ENCODE peak calls at places on chromosomes 13 and 19, in eight cellular contexts. L is H1, K is stomach, Y is HCT116, Q is HL-60, S is spleen, E is GM12892, N is sigmoid colon. O is an unnamed sample.
A peak's percentile ranks its signal among the peaks of the same experiment; 100 is the strongest.

GRCh38 chr13:107239213-107239612 is 671.3 kb upstream of the ARGLU1 start:
- DNase-seq in L (no peak), K (no peak), Y (no peak), Q (no peak), S (no peak), E (no peak), N (no peak), O (no peak)

GRCh38 chr19:50178320-50178719 is 15.2 kb upstream of the IZUMO2 start:
- DNase-seq in L (no peak), K (no peak), Y (no peak), Q (no peak), S (no peak), E (no peak), N (no peak), O (peak; percentile 37)

GRCh38 chr13:109331898-109332297 is 454.5 kb downstream of the IRS2 start:
- DNase-seq in L (no peak), K (no peak), Y (no peak), Q (no peak), S (no peak), E (no peak), N (no peak), O (no peak)

GRCh38 chr19:40286674-40287421 is 1.7 kb upstream of the AKT2 start:
- DNase-seq in L (no peak), K (no peak), Y (no peak), Q (no peak), S (no peak), E (no peak), N (peak; percentile 56), O (no peak)

GRCh38 chr13:99886706-99887105 is 84.9 kb downstream of the ZIC5 start:
- DNase-seq in L (no peak), K (no peak), Y (no peak), Q (no peak), S (no peak), E (no peak), N (no peak), O (no peak)

GRCh38 chr13:51125495-51126226 is 14.6 kb upstream of the C13orf42 start:
- DNase-seq in L (peak; percentile 43), K (peak; percentile 53), Y (peak; percentile 60), Q (peak; percentile 71), S (no peak), E (peak; percentile 22), N (peak; percentile 72), O (peak; percentile 49)

GRCh38 chr19:13115936-13116281 is 631 bp downstream of the TRMT1 start:
- DNase-seq in L (no peak), K (no peak), Y (no peak), Q (no peak), S (no peak), E (no peak), N (no peak), O (no peak)

GRCh38 chr13:110099922-110100321 is 207.0 kb downstream of the COL4A1 start:
- DNase-seq in L (no peak), K (no peak), Y (no peak), Q (no peak), S (no peak), E (no peak), N (no peak), O (no peak)

GRCh38 chr13:20713751-20714150 is 10.3 kb downstream of the IL17D start:
- DNase-seq in L (no peak), K (no peak), Y (no peak), Q (no peak), S (no peak), E (no peak), N (no peak), O (no peak)

GRCh38 chr19:33797821-33798633 is 1.4 kb downstream of the KCTD15 start:
- DNase-seq in L (no peak), K (peak; percentile 57), Y (no peak), Q (peak; percentile 13), S (no peak), E (no peak), N (peak; percentile 81), O (peak; percentile 73)

GRCh38 chr19:33798701-33799111 is 2.0 kb downstream of the KCTD15 start:
- DNase-seq in L (no peak), K (no peak), Y (no peak), Q (no peak), S (no peak), E (no peak), N (no peak), O (no peak)

GRCh38 chr19:33795370-33796163 is 1.1 kb upstream of the KCTD15 start:
- DNase-seq in L (no peak), K (peak; percentile 85), Y (no peak), Q (peak; percentile 84), S (peak; percentile 88), E (peak; percentile 61), N (peak; percentile 88), O (peak; percentile 82)

GRCh38 chr19:33794578-33795369 is 1.9 kb upstream of the KCTD15 start:
- DNase-seq in L (no peak), K (no peak), Y (no peak), Q (no peak), S (no peak), E (no peak), N (no peak), O (no peak)

GRCh38 chr19:33796164-33797100 is at the start of gene KCTD15:
- DNase-seq in L (no peak), K (peak; percentile 51), Y (no peak), Q (peak; percentile 45), S (no peak), E (no peak), N (no peak), O (peak; percentile 45)
- TF ChIP-seq POLR2AphosphoS5 in L (no peak), K (no peak), Y (no peak), Q (no peak), S (no peak), E (no peak), N (no peak), O (no peak)

DNA sequence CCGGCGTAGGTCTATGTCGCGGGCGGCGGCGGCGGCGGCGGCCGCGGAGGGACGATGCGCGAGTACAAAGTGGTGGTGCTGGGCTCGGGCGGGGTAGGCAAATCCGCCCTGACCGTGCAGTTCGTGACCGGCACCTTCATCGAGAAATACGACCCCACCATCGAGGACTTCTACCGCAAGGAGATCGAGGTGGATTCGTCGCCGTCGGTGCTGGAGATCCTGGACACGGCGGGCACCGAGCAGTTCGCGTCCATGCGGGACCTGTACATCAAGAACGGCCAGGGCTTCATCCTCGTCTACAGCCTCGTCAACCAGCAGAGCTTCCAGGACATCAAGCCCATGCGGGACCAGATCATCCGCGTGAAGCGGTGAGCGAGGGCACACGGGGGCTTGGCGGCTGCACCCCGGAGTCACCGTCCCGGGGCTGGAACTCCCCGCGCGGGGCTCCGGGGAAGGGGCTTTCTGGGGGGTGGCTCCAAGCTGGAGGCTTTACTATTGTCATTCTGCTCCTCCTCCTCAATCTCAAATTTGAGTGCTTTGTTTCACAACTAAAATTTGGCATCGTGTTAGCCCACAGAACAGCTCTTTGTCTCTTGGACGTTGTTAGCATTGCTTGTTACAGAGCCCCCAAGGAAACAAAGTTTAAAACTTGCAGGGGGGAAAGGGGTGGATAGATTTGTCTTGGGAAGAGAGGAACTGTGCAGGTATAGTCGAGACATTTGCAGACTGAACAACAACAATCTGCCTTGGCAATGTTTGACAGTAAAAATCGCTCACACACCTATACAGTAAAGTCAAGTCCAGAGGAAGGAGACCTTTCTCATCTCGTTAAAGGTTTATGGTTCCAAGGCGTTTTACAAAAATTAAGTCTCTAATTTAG is 688 bp downstream of the RAP2A start:
- DNase-seq in L (no peak), K (peak; percentile 37), Y (no peak), Q (peak; percentile 42), S (no peak), E (no peak), N (peak; percentile 78), O (peak; percentile 43)
- TF ChIP-seq POLR2AphosphoS5 in L (no peak), K (no peak), Y (no peak), Q (no peak), S (peak; percentile 5), E (no peak), N (no peak), O (no peak)

DNA sequence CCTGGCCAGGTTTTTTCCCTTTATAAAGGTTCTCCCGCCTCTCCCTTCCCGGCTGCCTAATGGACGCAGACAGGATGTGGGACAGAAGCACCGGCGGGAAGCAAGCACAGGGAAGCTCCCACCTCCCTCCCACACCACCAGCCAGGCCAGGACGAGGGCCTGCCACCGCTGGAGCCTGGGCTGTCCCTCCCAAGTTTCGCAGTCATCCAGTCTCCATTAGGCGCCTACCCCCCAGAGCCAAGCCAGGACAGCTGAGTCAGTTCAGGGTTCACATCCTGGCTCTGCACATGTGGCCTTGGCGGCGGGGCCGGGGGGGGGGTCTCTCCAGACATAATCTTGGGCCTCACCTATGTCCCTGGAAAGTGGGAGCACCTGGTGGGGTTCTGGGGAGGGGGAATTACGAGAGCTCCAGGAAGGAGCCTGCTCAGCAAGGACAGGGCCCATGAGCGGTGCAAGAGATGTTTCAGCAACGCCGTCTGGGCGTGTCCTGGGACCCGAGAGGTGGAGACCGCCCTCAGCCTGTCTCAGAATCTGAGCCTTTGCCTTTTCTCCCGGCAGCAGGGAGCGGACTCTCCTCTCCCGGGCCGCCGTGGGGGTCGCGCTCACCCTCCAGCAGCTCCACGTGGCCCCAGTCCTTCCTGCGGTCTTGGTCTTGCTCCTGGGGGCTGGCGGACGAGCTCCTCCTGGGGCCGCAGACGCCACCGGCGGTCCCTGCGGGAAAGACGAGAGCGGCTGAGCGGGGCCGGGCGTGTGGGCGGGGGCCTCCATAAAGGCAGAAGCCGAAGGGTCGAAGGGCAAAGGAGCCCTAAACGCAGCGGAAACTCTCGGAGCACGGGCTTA is 889 bp downstream of the POLRMT start:
- DNase-seq in L (no peak), K (no peak), Y (no peak), Q (peak; percentile 69), S (no peak), E (peak; percentile 88), N (no peak), O (peak; percentile 78)
- TF ChIP-seq POLR2AphosphoS5 in L (no peak), K (no peak), Y (no peak), Q (no peak), S (no peak), E (no peak), N (no peak), O (no peak)

GRCh38 chr13:29761815-29762214 is 88.6 kb downstream of the UBL3 start:
- DNase-seq in L (no peak), K (no peak), Y (no peak), Q (no peak), S (no peak), E (no peak), N (no peak), O (no peak)

GRCh38 chr13:29763426-29764180 is 86.8 kb downstream of the UBL3 start:
- DNase-seq in L (no peak), K (no peak), Y (no peak), Q (no peak), S (no peak), E (no peak), N (no peak), O (peak; percentile 41)

GRCh38 chr13:29760561-29760960 is 89.9 kb downstream of the UBL3 start:
- DNase-seq in L (no peak), K (no peak), Y (no peak), Q (no peak), S (no peak), E (no peak), N (no peak), O (no peak)

GRCh38 chr13:29758591-29759114 is 91.8 kb downstream of the UBL3 start:
- DNase-seq in L (no peak), K (peak; percentile 35), Y (no peak), Q (peak; percentile 99), S (no peak), E (peak; percentile 36), N (no peak), O (peak; percentile 70)

DNA sequence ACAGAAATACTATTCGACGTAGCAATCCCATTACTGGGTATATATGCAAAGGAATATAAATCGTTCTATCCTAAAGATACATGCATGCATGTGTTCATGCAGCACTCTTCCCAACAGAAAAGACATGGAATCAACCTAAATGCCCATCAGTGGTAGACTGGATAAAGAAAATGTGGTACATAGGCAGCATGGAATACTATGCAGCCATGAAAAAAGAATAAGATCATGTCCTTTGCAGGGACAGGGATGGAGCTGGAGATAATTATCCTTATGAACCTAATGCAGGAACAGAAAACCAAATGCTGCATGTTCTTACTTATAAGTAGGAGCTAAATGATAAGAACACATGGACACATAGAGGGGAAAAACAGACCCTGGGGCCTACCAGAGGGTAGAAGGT is 89.3 kb downstream of the UBL3 start:
- DNase-seq in L (no peak), K (no peak), Y (no peak), Q (no peak), S (no peak), E (no peak), N (no peak), O (no peak)
- TF ChIP-seq POLR2AphosphoS5 in L (no peak), K (no peak), Y (no peak), Q (no peak), S (no peak), E (no peak), N (no peak), O (no peak)